ENCODE peak calls at places on chromosomes 5 and 9, in four cellular contexts. N, E, H and I are unnamed samples.

GRCh38 chr9:27943544-27943943 is 370.3 kb upstream of the C9orf72 start:
- DNase-seq in N (no peak), H (no peak), E (no peak), I (no peak)

GRCh38 chr5:172858990-172859811 is 25.1 kb downstream of the ERGIC1 start:
- DNase-seq in N (no peak), H (no peak), E (peak), I (no peak)

GRCh38 chr5:117800261-117800660 is 1188.1 kb downstream of the DTWD2 start:
- DNase-seq in H (no peak), N (no peak), E (no peak), I (no peak)

GRCh38 chr5:34045996-34046395 is 3.0 kb upstream of the C1QTNF3 start:
- DNase-seq in N (no peak), H (no peak), E (peak), I (no peak)

GRCh38 chr9:77598510-77598909 is 49.6 kb downstream of the GNA14 start:
- DNase-seq in N (no peak), H (no peak), E (peak), I (no peak)

GRCh38 chr5:140469259-140469658 is 67.6 kb downstream of the ANKHD1 start:
- DNase-seq in E (no peak), H (no peak), N (no peak), I (no peak)

GRCh38 chr5:16809816-16810502 is 126.1 kb downstream of the MYO10 start:
- DNase-seq in H (no peak), E (peak), N (no peak), I (no peak)

GRCh38 chr9:22683393-22684075 is 236.9 kb downstream of the DMRTA1 start:
- DNase-seq in E (peak), N (no peak), H (no peak), I (no peak)